ENCODE peak calls at places on chromosome 5, in five cellular contexts. K is GM23248; T is pancreas; N is effector memory CD4-positive, alpha-beta T cell; I is testis. X is an unnamed sample. For H3K36me3, the result is how much of the 10 kb centered on the place peaks cover.

GRCh38 chr5:73436535-73437125 is 11.9 kb downstream of the FOXD1 start:
- DNase-seq in T (no peak), K (peak), I (no peak), N (no peak), X (no peak)

GRCh38 chr5:59832577-59833301 is 60.8 kb downstream of the PDE4D start:
- DNase-seq in K (no peak), N (no peak), T (no peak), I (no peak), X (no peak)

GRCh38 chr5:157606046-157606445 is 30.5 kb upstream of the ADAM19 start:
- DNase-seq in T (no peak), I (no peak), N (no peak), K (peak), X (no peak)

GRCh38 chr5:74966151-74967050 is 86.0 kb downstream of the GCNT4 start:
- DNase-seq in I (no peak), N (no peak), K (peak), T (no peak), X (no peak)

GRCh38 chr5:134349463-134349862 is 17.5 kb downstream of the CDKL3 start:
- DNase-seq in T (no peak), I (no peak), N (no peak), K (no peak), X (no peak)

GRCh38 chr5:92927291-92927778 is 653.7 kb downstream of the NR2F1-AS1 start:
- DNase-seq in I (no peak), N (no peak), T (no peak), K (no peak), X (no peak)

GRCh38 chr5:137498301-137498735 is 808 bp downstream of the SPOCK1 start:
- DNase-seq in T (no peak), I (peak), K (peak), N (no peak), X (peak)

GRCh38 chr5:82355921-82356454 is 77.8 kb upstream of the RPS23 start:
- DNase-seq in T (no peak), K (peak), N (no peak), I (no peak), X (no peak)

GRCh38 chr5:98772415-98773213 is 849 bp upstream of the RGMB start:
- DNase-seq in T (peak), K (peak), N (peak), I (peak), X (peak)

GRCh38 chr5:61617039-61617438 is 285.0 kb downstream of the ZSWIM6 start:
- DNase-seq in N (no peak), T (no peak), I (peak), K (no peak), X (no peak)

GRCh38 chr5:140671472-140672210 is 1.7 kb downstream of the DND1 start:
- DNase-seq in K (no peak), I (no peak), T (no peak), N (no peak), X (peak)
- H3K36me3 ChIP-seq in K (under half), I (under half), T (under half), N (half or more), X (half or more)

GRCh38 chr5:14696851-14697250 is 32.3 kb downstream of the OTULIN start:
- DNase-seq in K (no peak), N (no peak), T (no peak), I (no peak), X (no peak)

GRCh38 chr5:14699807-14700400 is 35.4 kb downstream of the OTULIN start:
- DNase-seq in N (no peak), K (no peak), T (no peak), I (no peak), X (no peak)

GRCh38 chr5:14699159-14699558 is 34.6 kb downstream of the OTULIN start:
- DNase-seq in T (no peak), N (no peak), K (no peak), I (no peak), X (peak)

GRCh38 chr5:14700478-14701436 is 36.2 kb downstream of the OTULIN start:
- DNase-seq in I (peak), T (no peak), N (no peak), K (no peak), X (no peak)

GRCh38 chr5:14698495-14698894 is 34.0 kb downstream of the OTULIN start:
- DNase-seq in I (no peak), K (no peak), N (no peak), T (no peak), X (no peak)
- H3K36me3 ChIP-seq in I (under half), K (under half), N (under half), T (under half), X (under half)

DNA sequence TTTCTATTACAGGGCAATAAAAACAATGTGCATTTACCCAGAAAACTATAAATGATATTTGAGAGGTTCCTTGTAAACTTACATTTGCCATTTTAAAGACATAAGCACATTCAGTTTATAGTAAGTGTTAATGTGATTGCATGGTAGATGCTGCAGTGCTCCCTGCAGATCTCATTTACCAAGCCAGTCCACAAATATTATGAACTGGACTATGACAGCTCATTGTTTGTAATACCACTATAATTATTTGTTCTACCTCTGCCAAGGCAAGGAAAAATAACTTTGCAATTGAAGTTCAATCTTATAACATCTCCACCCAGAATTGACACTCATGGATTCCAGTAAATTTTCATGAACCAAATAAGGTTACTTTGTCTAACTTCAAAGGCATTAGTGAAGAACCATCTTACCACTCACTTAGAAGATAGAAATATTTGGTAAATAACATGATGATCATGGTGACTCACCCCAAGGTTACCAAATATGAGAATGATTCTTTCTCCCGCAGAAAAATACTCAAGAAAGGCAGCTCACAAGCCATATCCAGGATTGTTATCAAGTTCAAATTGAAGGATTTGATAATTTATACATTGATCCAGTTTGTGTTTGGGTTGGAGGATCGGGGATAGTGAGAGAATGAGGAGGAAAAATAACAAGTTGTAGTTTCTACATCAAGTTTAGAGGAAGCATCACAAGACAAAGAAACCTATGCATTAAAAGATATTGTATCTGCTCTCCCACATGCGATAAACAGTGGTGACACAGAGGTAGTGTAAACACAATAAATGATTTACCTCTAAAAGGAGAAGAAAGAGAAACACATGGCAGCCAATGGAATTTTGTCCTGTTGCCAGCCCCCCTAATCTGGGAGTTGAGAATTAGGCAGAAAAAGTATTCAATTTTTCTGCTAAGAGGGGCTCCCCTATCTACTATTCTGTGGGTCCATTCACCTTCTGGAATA is 29.5 kb downstream of the CDH9 start:
- DNase-seq in K (no peak), N (no peak), I (no peak), T (no peak), X (no peak)
- H3K36me3 ChIP-seq in K (under half), N (under half), I (under half), T (under half), X (under half)

DNA sequence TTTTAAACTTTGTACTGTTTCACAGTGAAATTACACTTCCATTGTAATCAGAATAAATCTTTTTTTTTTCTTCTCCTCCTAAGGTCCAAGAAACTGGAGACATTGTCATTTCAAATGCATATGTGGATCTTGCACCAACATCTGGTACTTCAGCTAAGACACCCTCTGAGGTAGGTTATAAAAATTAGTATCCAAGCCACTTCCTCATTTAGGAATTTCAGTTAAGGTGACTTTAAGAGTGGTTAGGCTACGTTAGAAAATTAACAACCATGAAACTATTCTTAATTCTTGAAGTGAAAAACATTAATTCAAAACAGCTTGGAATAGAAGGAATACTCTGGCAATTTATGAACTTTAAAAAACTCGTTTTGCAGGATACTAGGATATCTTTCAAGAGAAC is 77.5 kb downstream of the HSD17B4 start:
- DNase-seq in K (no peak), T (no peak), N (no peak), I (no peak), X (no peak)
- H3K36me3 ChIP-seq in K (under half), T (under half), N (under half), I (under half), X (under half)

DNA sequence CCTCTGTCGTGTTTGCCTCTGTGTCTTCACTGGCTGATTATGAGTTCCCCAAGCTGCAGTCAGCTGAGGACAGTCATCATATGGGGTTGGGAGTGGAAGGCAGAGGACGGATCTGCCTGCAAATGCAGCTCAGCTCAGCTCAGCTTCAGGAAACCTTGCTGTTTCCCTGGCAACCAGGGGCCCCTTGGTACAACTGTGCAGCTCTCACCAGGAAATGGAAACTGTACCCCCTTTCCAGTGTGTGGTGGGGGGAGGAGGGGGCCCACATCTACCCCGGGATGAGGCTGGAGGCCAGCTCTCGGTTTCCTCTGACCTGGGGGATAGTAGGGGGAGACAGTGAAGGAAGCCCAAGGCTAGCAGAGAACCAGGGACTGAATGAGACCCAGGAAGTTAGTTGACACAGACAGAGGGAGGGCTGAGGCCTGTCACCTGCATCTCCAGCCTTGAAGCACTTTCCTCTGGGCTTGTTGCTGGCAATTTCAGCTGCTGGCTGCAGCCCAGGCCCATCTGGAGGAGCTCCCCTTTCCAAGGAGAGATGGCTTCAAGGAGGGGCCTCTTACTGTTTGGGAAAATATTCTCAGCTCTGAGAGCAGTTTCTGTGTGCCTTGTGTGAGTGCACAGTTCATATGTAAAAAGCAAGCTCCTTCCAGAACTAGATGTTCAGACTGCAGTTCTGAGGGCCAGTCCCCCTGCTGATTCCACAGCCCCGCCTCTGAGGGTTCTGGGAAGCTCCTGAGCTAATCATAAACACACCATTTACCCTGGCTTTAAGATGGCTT is 6.9 kb downstream of the ANXA6 start:
- DNase-seq in K (peak), N (peak), T (peak), I (peak), X (peak)
- H3K36me3 ChIP-seq in K (under half), N (under half), T (under half), I (under half), X (half or more)

GRCh38 chr5:81022688-81023084 is 62.5 kb downstream of the RASGRF2 start:
- DNase-seq in T (no peak), K (no peak), I (no peak), N (no peak), X (no peak)
- H3K36me3 ChIP-seq in T (under half), K (under half), I (under half), N (under half), X (under half)

DNA sequence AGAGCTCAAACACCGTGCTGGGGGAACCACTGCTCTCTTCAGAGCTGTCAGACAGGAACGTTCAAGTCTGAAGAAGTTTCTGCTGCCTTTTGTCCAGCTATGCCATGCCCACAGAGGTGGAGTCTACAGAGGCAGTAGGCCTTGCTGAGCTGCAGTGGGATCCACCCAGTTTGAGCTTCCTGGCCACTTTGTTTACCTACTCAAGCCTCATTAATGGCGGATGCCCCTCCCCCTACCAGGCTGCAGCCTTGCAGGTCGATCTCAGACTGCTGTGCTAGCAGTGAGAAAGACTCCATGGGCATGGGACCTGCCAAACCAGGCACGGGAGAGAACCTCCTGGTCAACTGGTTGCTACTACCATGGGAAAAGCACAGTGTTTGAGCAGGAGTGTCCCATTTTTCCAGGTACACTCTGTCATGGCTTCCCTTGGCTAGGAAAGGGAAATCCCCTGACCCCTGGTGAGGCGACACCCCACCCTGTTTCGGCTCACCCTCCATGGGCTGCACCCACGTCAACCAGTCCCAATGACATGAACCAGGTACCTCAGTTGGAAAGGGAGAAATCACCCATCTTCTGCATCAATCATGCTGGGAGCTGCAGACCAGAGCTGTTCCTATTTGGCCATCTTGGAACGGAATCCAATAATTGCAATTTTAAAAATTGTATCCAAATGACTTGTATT is 246.9 kb upstream of the ADAMTS16 start:
- DNase-seq in K (no peak), T (no peak), N (no peak), I (no peak), X (no peak)
- H3K36me3 ChIP-seq in K (under half), T (under half), N (under half), I (under half), X (under half)

GRCh38 chr5:179605026-179605833 is 18.2 kb downstream of the HNRNPH1 start:
- DNase-seq in T (no peak), N (no peak), I (peak), K (peak), X (peak)

GRCh38 chr5:179607449-179607931 is 16.0 kb downstream of the HNRNPH1 start:
- DNase-seq in T (no peak), K (peak), N (no peak), I (peak), X (peak)

GRCh38 chr5:179606071-179606909 is 17.2 kb downstream of the HNRNPH1 start:
- DNase-seq in N (no peak), I (no peak), K (no peak), T (no peak), X (peak)

GRCh38 chr5:179608131-179608581 is 15.3 kb downstream of the HNRNPH1 start:
- DNase-seq in T (no peak), N (peak), I (peak), K (no peak), X (peak)

DNA sequence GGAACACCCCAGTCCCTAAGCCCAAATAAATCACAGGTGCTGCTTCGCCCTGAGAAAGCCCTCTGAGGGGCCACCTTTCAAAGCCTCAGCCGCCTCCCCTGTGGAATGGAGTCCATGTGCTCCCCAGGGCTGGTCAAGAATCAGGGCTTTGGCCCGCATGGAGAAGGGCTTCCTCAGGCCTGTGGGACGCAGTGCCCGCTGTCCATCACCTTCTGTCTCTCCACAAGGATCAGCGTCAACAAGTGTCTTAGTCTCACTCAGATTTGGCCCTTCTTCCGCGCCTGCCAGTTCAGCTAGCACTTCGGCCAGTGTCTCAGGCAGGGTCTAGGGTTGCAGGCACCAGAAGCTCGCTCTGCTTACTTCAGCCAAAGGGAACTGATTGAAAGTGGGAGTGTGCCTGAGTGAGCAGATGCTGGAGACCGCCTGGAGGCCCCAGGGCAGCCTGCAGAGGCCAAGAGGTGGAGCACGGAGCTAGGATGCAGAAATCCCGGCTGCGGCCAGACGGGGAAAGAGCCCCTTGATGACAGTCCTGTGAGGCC is 16.5 kb downstream of the HNRNPH1 start:
- DNase-seq in K (no peak), N (no peak), T (no peak), I (no peak), X (no peak)
- H3K36me3 ChIP-seq in K (under half), N (half or more), T (under half), I (under half), X (half or more)

DNA sequence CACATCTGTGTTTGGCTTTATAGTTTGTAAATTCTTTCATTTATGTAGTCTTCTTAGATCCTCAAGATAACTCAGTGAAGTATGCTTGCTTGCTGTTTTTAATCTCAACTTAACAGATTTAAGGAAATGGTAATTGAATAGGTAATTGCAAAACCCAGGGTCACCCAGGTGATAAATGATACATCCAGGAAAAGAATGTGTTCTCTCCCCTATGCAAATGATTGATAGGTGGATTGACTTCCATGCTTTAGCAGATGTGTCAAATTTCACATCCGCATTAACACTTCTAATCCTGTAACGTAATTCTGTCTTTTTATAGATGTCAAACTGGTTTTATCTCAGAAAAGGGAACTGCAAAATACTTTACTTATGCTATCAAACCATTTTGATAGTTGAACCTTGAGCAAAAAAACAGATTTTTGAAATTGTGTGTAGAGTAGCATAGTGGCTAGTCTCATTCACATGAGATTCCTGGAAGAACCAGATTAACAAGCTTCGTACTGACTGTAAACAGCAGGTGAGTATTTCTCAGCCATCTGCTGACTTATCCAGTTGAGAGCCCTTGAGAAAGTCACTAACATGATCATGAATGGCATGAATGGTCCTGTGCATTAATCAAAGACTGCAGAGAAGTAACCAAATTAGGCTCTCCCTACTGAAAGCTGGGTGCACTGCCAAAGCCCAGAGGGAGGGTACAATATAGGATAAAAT is 86.7 kb upstream of the PAM start:
- DNase-seq in T (no peak), K (no peak), I (no peak), N (no peak), X (no peak)
- H3K36me3 ChIP-seq in T (under half), K (under half), I (under half), N (under half), X (under half)

GRCh38 chr5:151028717-151029116 is 8.3 kb downstream of the GPX3 start:
- DNase-seq in K (no peak), N (no peak), I (no peak), T (no peak), X (no peak)

GRCh38 chr5:151029179-151029855 is 8.9 kb downstream of the GPX3 start:
- DNase-seq in I (no peak), K (no peak), T (no peak), N (no peak), X (no peak)

GRCh38 chr5:151029856-151030336 is 9.5 kb downstream of the GPX3 start:
- DNase-seq in K (no peak), I (no peak), N (no peak), T (no peak), X (no peak)

GRCh38 chr5:151026674-151027073 is 6.3 kb downstream of the GPX3 start:
- DNase-seq in N (no peak), K (no peak), I (peak), T (no peak), X (no peak)

GRCh38 chr5:151027961-151028479 is 7.6 kb downstream of the GPX3 start:
- DNase-seq in N (no peak), K (no peak), T (no peak), I (no peak), X (no peak)
- H3K36me3 ChIP-seq in N (half or more), K (under half), T (under half), I (under half), X (under half)